ENCODE peak calls at places on chromosomes 4 and X, in eight cellular contexts. I, R, E, D, L, J, F and Z are unnamed samples. For H3K27me3 and H3K4me1, the result is how much of the 10 kb centered on the place peaks cover.

GRCh38 chr4:6494431-6495295 is 22.2 kb upstream of the PPP2R2C start:
- DNase-seq in I (no peak), R (peak), E (no peak), D (no peak), L (no peak), J (no peak), F (no peak), Z (no peak)

GRCh38 chr4:141047228-141047884 is 85.9 kb downstream of the RNF150 start:
- DNase-seq in I (no peak), R (no peak), E (no peak), D (no peak), L (no peak), J (no peak), F (peak), Z (no peak)

GRCh38 chr4:71550220-71551190 is 211.7 kb downstream of the SLC4A4 start:
- DNase-seq in I (no peak), R (no peak), E (no peak), D (no peak), L (no peak), J (no peak), F (peak), Z (no peak)

GRCh38 chrX:41695464-41695863 is 6.7 kb downstream of the GPR34 start:
- DNase-seq in I (peak), R (no peak), E (no peak), D (no peak), L (no peak), J (no peak), F (no peak), Z (no peak)

GRCh38 chrX:150731795-150732194 is 38.6 kb downstream of the MTMR1 start:
- DNase-seq in I (no peak), R (no peak), E (no peak), D (no peak), L (no peak), J (no peak), F (peak), Z (no peak)

GRCh38 chrX:150035531-150035930 is 97.2 kb upstream of the EOLA2 start:
- DNase-seq in I (no peak), R (no peak), E (no peak), D (no peak), L (no peak), J (no peak), F (no peak), Z (no peak)

GRCh38 chrX:72042860-72043248 is 88.9 kb downstream of the RTL5 start:
- DNase-seq in I (no peak), R (no peak), E (no peak), D (no peak), L (no peak), J (no peak), F (no peak), Z (no peak)

GRCh38 chr4:148442830-148443549 is 776 bp upstream of the NR3C2 start:
- DNase-seq in I (no peak), R (no peak), E (no peak), D (no peak), L (no peak), J (no peak), F (no peak), Z (no peak)

GRCh38 chrX:43224496-43224895 is 431.6 kb upstream of the MAOA start:
- DNase-seq in I (no peak), R (no peak), E (no peak), D (no peak), L (no peak), J (no peak), F (no peak), Z (no peak)

DNA sequence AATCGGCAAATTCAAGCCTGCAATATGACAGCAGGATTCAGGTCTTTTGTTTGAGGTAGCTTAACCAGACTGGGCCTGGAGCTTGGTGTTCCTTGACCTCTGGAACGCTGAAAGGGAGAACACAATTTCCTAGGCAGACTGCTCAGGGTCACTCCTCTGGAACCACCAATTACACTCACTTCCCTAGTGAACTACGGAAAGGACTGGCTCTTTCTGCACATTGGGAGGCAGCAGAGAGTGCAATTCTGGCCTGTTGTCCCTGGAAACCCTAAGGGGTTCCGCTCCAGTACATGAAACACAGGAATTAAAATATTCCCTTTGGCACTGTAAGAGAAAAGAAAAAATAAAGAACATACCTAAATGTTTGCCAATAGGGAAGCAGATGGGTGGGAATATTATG is 58.6 kb downstream of the GPC3 start:
- DNase-seq in I (no peak), R (no peak), E (no peak), D (no peak), L (no peak), J (no peak), F (no peak), Z (no peak)
- H3K27me3 ChIP-seq in I (under half), R (under half), E (under half), D (under half), L (under half), J (under half), F (under half), Z (under half)

GRCh38 chr4:8112036-8112576 is 46.5 kb downstream of the ABLIM2 start:
- DNase-seq in I (no peak), R (no peak), E (no peak), D (no peak), L (no peak), J (no peak), F (no peak), Z (no peak)

GRCh38 chr4:8115203-8115520 is 43.5 kb downstream of the ABLIM2 start:
- DNase-seq in I (no peak), R (no peak), E (no peak), D (no peak), L (no peak), J (no peak), F (no peak), Z (no peak)

GRCh38 chr4:8112672-8113071 is 45.9 kb downstream of the ABLIM2 start:
- DNase-seq in I (no peak), R (no peak), E (no peak), D (no peak), L (no peak), J (no peak), F (no peak), Z (no peak)

GRCh38 chr4:8114456-8115202 is 44.0 kb downstream of the ABLIM2 start:
- DNase-seq in I (no peak), R (no peak), E (no peak), D (no peak), L (no peak), J (no peak), F (no peak), Z (no peak)

DNA sequence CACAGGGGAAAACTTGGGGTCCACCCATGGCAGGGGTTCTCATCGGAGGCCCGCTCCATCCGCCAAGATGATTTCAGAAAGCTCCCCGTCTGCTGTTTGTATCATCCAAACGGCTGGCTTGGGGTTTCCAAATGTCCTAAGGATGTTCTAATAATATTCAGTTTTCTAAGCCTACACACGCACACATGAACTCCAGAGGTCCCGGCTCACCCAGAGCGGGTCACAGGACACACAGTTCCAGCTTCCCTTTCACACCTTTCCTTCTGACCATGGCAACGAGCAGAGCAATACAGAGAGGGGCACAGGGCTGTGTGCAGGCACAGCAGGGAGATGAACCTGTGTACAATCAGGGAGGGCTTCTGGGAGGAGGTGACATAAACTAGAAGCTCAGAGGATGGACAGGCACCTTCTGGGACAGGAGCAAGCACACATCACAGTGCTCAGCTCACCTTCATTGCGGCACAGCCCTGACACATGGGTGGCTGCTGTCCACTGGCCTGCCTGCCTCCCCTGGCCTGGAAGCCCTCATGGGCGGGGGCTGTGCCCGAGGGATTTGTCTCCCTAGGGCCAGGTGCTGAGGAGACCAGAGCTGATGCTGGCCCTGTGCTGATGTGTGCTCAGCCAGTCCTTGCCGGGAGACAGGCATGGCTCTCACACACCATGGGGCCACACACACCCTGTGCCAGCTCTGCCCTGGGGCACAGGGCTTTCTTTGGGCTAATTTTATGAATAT is 44.8 kb downstream of the ABLIM2 start:
- DNase-seq in I (no peak), R (no peak), E (no peak), D (no peak), L (no peak), J (no peak), F (no peak), Z (no peak)
- H3K4me1 ChIP-seq in I (under half), R (under half), E (under half), D (under half), L (under half), J (under half), F (under half), Z (under half)

GRCh38 chr4:30722092-30722915 is 2.1 kb downstream of the PCDH7 start:
- DNase-seq in I (no peak), R (no peak), E (no peak), D (no peak), L (no peak), J (no peak), F (no peak), Z (no peak)

GRCh38 chr4:30720656-30721352 is 635 bp downstream of the PCDH7 start:
- DNase-seq in I (no peak), R (peak), E (no peak), D (no peak), L (peak), J (no peak), F (peak), Z (no peak)

GRCh38 chr4:30720021-30720655 is at the start of gene PCDH7:
- DNase-seq in I (no peak), R (peak), E (no peak), D (no peak), L (no peak), J (no peak), F (peak), Z (no peak)

GRCh38 chr4:30722916-30723270 is 2.7 kb downstream of the PCDH7 start:
- DNase-seq in I (no peak), R (peak), E (no peak), D (no peak), L (no peak), J (no peak), F (no peak), Z (no peak)

DNA sequence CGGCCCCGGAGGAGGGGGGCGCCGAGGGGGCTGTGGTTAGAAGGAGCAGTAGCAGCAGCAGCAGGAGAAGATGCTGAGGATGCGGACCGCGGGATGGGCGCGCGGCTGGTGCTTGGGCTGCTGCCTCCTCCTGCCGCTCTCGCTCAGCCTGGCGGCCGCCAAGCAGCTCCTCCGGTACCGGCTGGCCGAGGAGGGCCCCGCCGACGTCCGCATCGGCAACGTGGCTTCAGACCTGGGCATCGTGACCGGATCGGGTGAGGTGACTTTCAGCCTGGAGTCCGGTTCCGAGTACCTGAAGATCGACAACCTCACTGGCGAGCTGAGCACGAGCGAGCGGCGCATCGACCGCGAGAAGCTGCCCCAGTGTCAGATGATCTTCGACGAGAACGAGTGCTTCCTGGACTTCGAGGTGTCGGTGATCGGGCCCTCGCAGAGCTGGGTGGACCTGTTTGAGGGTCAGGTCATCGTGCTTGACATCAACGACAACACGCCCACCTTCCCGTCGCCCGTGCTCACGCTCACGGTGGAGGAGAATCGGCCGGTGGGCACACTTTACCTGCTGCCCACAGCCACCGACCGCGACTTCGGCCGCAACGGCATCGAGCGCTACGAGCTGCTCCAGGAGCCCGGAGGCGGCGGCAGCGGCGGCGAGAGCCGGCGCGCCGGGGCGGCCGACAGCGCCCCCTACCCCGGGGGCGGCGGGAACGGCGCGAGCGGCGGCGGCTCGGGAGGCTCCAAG is 1.4 kb downstream of the PCDH7 start:
- DNase-seq in I (no peak), R (peak), E (no peak), D (no peak), L (peak), J (no peak), F (peak), Z (no peak)
- H3K27me3 ChIP-seq in I (under half), R (under half), E (under half), D (under half), L (under half), J (under half), F (under half), Z (under half)

GRCh38 chr4:95524722-95525121 is 24.1 kb downstream of the UNC5C start:
- DNase-seq in I (no peak), R (no peak), E (no peak), D (no peak), L (no peak), J (no peak), F (no peak), Z (no peak)
- H3K4me1 ChIP-seq in I (under half), R (under half), E (under half), D (under half), L (under half), J (under half), F (half or more), Z (under half)

GRCh38 chr4:188435381-188435780 is 296.1 kb downstream of the TRIML1 start:
- DNase-seq in I (no peak), R (no peak), E (no peak), D (no peak), L (no peak), J (no peak), F (no peak), Z (no peak)
- H3K27me3 ChIP-seq in I (under half), R (under half), E (under half), D (under half), L (under half), J (under half), F (under half), Z (under half)

GRCh38 chr4:76200771-76201224 is 12.8 kb downstream of the SCARB2 start:
- DNase-seq in I (no peak), R (no peak), E (no peak), D (peak), L (peak), J (no peak), F (no peak), Z (no peak)
- H3K4me1 ChIP-seq in I (under half), R (under half), E (under half), D (half or more), L (half or more), J (half or more), F (under half), Z (under half)

DNA sequence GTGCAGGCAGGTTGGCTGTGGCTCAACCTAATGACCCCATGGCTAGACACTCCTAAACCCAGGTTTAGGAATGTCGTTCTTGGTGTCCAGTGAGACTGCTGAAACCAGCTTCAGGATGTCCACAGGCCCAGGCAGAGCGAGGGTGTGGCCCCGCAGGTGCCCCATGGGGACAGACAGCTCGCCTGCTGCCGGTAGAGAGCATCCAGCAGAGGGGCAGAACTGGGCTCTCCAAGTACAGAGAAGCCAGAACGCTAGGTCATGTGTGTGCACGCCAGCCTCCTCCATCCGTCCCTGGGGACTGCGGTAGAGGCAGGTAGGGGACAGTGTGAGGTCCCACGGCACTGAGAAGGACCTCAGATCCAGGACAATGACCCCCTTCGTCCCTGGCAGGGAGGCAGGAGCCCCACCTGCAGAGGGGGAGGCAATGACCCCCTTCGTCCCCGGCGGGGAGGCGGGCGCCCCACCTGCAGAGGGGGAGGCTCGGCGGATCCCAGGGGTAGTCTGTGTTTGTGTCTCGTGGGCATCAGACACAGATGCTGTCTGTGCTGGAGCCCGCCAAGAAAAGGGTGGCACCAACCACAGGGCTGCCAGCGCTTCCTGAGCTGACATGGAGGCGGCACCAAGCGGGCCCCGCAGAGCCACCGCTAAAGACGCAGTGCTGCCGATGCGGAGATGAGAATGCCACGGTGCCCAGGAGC is 118.4 kb downstream of the FAM53A start:
- DNase-seq in I (peak), R (no peak), E (no peak), D (no peak), L (no peak), J (no peak), F (no peak), Z (peak)
- H3K27me3 ChIP-seq in I (under half), R (under half), E (under half), D (under half), L (under half), J (under half), F (under half), Z (under half)

DNA sequence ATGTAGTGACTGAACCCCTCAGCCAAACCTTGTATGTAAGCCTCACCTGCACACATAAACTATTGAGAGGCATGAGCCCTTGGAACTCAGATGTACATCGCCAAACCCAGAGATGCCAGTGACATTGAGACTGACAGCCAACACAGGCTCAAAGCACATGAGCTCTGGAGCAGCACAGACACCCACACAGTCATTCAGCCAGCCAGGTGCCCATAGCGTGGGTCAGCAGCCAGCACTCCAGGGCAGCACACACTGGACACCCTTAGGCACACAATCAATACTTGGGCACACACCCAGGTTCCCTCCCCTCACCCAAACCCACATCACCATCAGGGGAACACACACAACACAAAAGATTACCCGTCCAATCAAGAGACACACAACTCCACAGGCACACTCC is 4.3 kb upstream of the TIMP1 start:
- DNase-seq in I (no peak), R (no peak), E (no peak), D (no peak), L (no peak), J (no peak), F (no peak), Z (no peak)
- H3K4me1 ChIP-seq in I (under half), R (under half), E (under half), D (under half), L (under half), J (under half), F (under half), Z (under half)

GRCh38 chr4:152118819-152119553 is 358.2 kb upstream of the GATB start:
- DNase-seq in I (no peak), R (no peak), E (no peak), D (no peak), L (no peak), J (no peak), F (no peak), Z (no peak)
- H3K27me3 ChIP-seq in I (under half), R (under half), E (under half), D (under half), L (under half), J (under half), F (under half), Z (under half)